ENCODE peak calls at places on chromosomes 11 and 22, in seven cellular contexts. G is body of pancreas, C is GM06990, A is stomach, Q is astrocyte, E is GM13977, D is endodermal cell. R is an unnamed sample.
A peak's percentile ranks its signal among the peaks of the same experiment; 100 is the strongest.

GRCh38 chr22:48925450-48925849 is 902.2 kb downstream of the BRD1 start:
- DNase-seq in A (no peak), G (no peak), Q (no peak), C (no peak), D (no peak), E (no peak), R (no peak)

GRCh38 chr11:94149435-94149834 is 20.8 kb downstream of the PANX1 start:
- DNase-seq in E (no peak), G (no peak), C (no peak), A (no peak), Q (peak; percentile 86), D (no peak), R (no peak)

GRCh38 chr11:66002648-66003225 is 434 bp downstream of the BANF1 start:
- DNase-seq in G (peak; percentile 79), A (peak; percentile 70), E (peak; percentile 85), C (no peak), D (peak; percentile 62), Q (peak; percentile 21), R (no peak)

GRCh38 chr22:50011447-50012200 is 941 bp downstream of the IL17REL start:
- DNase-seq in E (no peak), Q (no peak), D (peak; percentile 67), C (no peak), G (no peak), A (no peak), R (no peak)

GRCh38 chr11:16081756-16082531 is 274.4 kb downstream of the SOX6 start:
- DNase-seq in A (no peak), Q (no peak), C (no peak), G (no peak), D (no peak), E (no peak), R (no peak)

GRCh38 chr11:66987158-66987620 is 12.1 kb downstream of the C11orf86 start:
- DNase-seq in Q (no peak), A (no peak), G (peak; percentile 15), E (no peak), C (no peak), D (peak; percentile 91), R (peak; percentile 75)

GRCh38 chr11:44568706-44569473 is 3.4 kb downstream of the CD82 start:
- DNase-seq in C (peak; percentile 76), A (peak; percentile 75), Q (peak; percentile 95), D (no peak), G (peak; percentile 49), E (peak; percentile 74), R (no peak)

GRCh38 chr11:100687032-100687629 is at the start of gene ARHGAP42:
- DNase-seq in G (peak; percentile 50), E (peak; percentile 86), D (peak; percentile 95), Q (peak; percentile 52), C (peak; percentile 90), A (peak; percentile 70), R (peak; percentile 74)

GRCh38 chr11:123544631-123545375 is 109.6 kb downstream of the SCN3B start:
- DNase-seq in A (no peak), C (no peak), D (no peak), G (no peak), Q (no peak), E (no peak), R (no peak)

GRCh38 chr22:37933711-37934376 is 19.6 kb downstream of the C22orf23 start:
- DNase-seq in E (peak; percentile 92), G (peak; percentile 93), D (peak; percentile 99), A (peak; percentile 95), Q (peak; percentile 78), C (peak; percentile 83), R (peak; percentile 95)

GRCh38 chr22:49305966-49306631 is 521.6 kb downstream of the BRD1 start:
- DNase-seq in A (peak; percentile 13), E (no peak), Q (no peak), D (peak; percentile 23), C (no peak), G (peak; percentile 2), R (no peak)

GRCh38 chr11:71563401-71563800 is 2.0 kb upstream of the KRTAP5-10 start:
- DNase-seq in A (no peak), D (peak; percentile 82), Q (peak; percentile 39), G (no peak), E (peak; percentile 88), C (no peak), R (no peak)
- TF ChIP-seq CTCF in A (no peak), D (peak; percentile 81), Q (peak; percentile 4), G (peak; percentile 29), E (peak; percentile 80), C (peak; percentile 73), R (no peak)

GRCh38 chr22:45972868-45973212 is 4.1 kb downstream of the WNT7B start:
- DNase-seq in C (no peak), D (no peak), A (no peak), G (no peak), Q (no peak), E (no peak), R (no peak)
- TF ChIP-seq CTCF in C (no peak), D (no peak), A (no peak), G (no peak), Q (no peak), E (no peak), R (no peak)

DNA sequence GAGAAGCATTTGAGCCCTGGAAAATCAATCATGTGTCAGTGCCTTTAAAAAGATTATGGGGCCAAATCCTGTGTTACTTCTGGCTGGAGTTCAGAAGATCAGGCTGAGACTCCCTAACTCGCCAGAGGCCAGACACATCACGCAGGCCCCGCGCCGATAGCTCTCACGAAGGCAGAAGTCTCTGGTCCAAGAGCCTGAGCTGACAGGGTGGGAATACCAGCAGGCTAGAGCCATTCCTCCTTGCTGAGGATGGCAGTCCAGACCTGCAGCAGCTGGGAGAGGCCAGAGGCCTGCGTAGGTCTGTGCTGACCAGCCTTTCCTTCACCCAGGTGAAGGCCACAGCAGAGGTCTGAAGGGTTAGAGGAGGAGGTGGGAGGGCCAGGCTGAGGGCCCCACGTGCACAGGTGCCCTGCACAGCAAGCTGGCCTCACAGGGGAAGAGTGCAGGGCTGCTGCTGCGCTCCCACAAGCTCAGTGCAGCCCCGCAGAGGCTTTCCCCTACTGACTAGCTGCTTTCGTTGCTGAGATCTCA is 52.9 kb downstream of the ST14 start:
- DNase-seq in A (peak; percentile 22), Q (no peak), D (peak; percentile 47), E (peak; percentile 39), C (no peak), G (no peak), R (no peak)
- TF ChIP-seq CTCF in A (no peak), Q (no peak), D (no peak), E (no peak), C (no peak), G (no peak), R (no peak)

GRCh38 chr11:120238968-120239620 is 846 bp upstream of the POU2F3 start:
- DNase-seq in E (no peak), Q (no peak), G (no peak), C (no peak), A (no peak), D (no peak), R (no peak)

GRCh38 chr11:120243221-120243620 is 3.3 kb downstream of the POU2F3 start:
- DNase-seq in E (peak; percentile 15), A (no peak), Q (no peak), C (no peak), G (no peak), D (no peak), R (no peak)

GRCh38 chr11:120240866-120241265 is 926 bp downstream of the POU2F3 start:
- DNase-seq in Q (no peak), E (no peak), G (no peak), C (no peak), A (no peak), D (no peak), R (no peak)

GRCh38 chr11:120241277-120241676 is 1.3 kb downstream of the POU2F3 start:
- DNase-seq in D (no peak), E (no peak), G (no peak), C (no peak), A (no peak), Q (no peak), R (no peak)

GRCh38 chr11:120239713-120240640 is at the start of gene POU2F3:
- DNase-seq in C (no peak), A (peak; percentile 52), G (peak; percentile 60), E (peak; percentile 58), D (peak; percentile 84), Q (no peak), R (no peak)
- TF ChIP-seq CTCF in C (peak; percentile 34), A (no peak), G (peak; percentile 27), E (peak; percentile 43), D (peak; percentile 64), Q (no peak), R (no peak)

GRCh38 chr11:105202844-105203548 is 63.4 kb upstream of the CARD18 start:
- DNase-seq in A (no peak), C (no peak), E (no peak), Q (peak; percentile 61), D (no peak), G (peak; percentile 28), R (no peak)

GRCh38 chr11:105211806-105212531 is 72.4 kb upstream of the CARD18 start:
- DNase-seq in C (no peak), A (no peak), D (no peak), Q (peak; percentile 56), E (no peak), G (no peak), R (no peak)

GRCh38 chr11:105202422-105202821 is 62.9 kb upstream of the CARD18 start:
- DNase-seq in Q (no peak), A (no peak), D (no peak), C (no peak), G (no peak), E (no peak), R (no peak)

GRCh38 chr11:105208038-105208437 is 68.5 kb upstream of the CARD18 start:
- DNase-seq in E (no peak), D (no peak), C (no peak), G (no peak), A (no peak), Q (no peak), R (no peak)

GRCh38 chr11:105206633-105207032 is 67.1 kb upstream of the CARD18 start:
- DNase-seq in C (no peak), E (no peak), D (no peak), G (no peak), Q (no peak), A (no peak), R (no peak)
- TF ChIP-seq CTCF in C (no peak), E (no peak), D (no peak), G (no peak), Q (no peak), A (no peak), R (no peak)

DNA sequence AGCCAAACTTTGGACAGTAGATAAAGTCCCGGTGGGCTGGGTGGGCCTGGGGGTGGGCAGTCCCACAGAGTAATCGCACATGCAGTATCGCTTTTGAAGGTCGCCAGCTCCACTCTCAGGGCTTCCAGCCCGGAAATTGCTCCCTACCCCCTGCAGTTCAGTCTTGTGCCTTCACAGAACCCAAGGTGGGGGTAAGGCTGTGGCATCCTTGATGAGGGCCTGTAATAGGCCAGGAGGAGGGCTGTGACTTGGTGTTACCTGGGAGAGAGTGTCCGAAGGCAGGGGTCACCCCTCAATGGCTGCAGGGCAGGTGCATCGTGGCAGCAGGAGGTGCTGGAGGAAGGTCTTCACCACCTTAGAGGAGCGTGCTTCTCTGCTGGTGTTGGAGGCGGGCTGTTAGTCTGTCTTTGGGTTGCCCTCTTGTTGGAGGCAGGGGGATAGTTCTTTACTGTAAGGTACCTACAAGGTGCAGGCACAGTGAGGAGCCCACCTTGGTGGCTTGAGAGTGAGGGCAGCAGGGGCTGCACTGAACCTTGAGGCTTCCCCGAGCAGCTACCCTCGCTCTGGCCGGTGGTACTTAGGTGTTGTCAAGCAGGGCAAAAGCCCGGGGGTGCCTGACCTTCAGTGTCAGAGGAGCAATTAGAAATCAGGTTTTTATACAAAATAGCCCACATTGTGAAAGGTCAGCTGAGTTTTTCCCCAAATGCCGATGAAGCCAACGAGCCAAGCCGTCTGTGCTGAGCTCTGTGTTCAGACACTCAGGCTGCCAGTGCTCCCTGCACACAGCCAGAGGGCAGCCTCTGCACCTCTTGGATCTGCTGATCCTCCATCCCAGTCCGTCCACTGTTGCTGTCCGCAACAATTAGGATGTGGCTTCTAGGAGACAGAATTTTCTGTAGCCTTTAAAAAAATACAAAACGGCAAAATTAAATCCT is 21.9 kb downstream of the SAMM50 start:
- DNase-seq in E (no peak), Q (no peak), C (no peak), A (no peak), G (no peak), D (no peak), R (no peak)
- TF ChIP-seq CTCF in E (no peak), Q (no peak), C (no peak), A (no peak), G (no peak), D (peak; percentile 30), R (no peak)